ENCODE peak calls at places on chromosomes 1 and 21, in seven cellular contexts. E, C, Q, T, W, P and H are unnamed samples.

GRCh38 chr1:228087771-228088251 is 5.3 kb downstream of the ARF1 start:
- DNase-seq in E (peak), C (peak), Q (no peak), T (no peak), W (no peak), P (no peak), H (peak)

GRCh38 chr1:149945206-149945605 is 8.5 kb upstream of the MTMR11 start:
- DNase-seq in E (no peak), C (no peak), Q (no peak), T (no peak), W (no peak), P (no peak), H (no peak)

GRCh38 chr1:85818371-85818770 is 110.1 kb upstream of the ZNHIT6 start:
- DNase-seq in E (no peak), C (peak), Q (no peak), T (no peak), W (no peak), P (no peak), H (no peak)

GRCh38 chr1:116128669-116129068 is 17.5 kb downstream of the MAB21L3 start:
- DNase-seq in E (no peak), C (no peak), Q (no peak), T (no peak), W (no peak), P (no peak), H (no peak)

GRCh38 chr1:226719596-226720386 is 19.3 kb downstream of the ITPKB start:
- DNase-seq in E (no peak), C (no peak), Q (no peak), T (no peak), W (no peak), P (no peak), H (no peak)

GRCh38 chr1:2991753-2992495 is 29.3 kb upstream of the ACTRT2 start:
- DNase-seq in E (no peak), C (no peak), Q (no peak), T (no peak), W (no peak), P (no peak), H (no peak)

GRCh38 chr21:34229361-34229760 is 134.4 kb upstream of the KCNE2 start:
- DNase-seq in E (no peak), C (no peak), Q (no peak), T (no peak), W (no peak), P (no peak), H (no peak)

GRCh38 chr1:179278920-179279319 is 14.7 kb upstream of the SOAT1 start:
- DNase-seq in E (no peak), C (no peak), Q (no peak), T (no peak), W (no peak), P (no peak), H (no peak)

GRCh38 chr21:45377866-45378257 is 27.1 kb upstream of the COL18A1 start:
- DNase-seq in E (no peak), C (no peak), Q (no peak), T (no peak), W (no peak), P (no peak), H (no peak)

GRCh38 chr1:5868931-5869500 is 123.2 kb downstream of the NPHP4 start:
- DNase-seq in E (no peak), C (no peak), Q (no peak), T (no peak), W (no peak), P (no peak), H (no peak)

GRCh38 chr1:85463666-85464496 is 1.1 kb downstream of the DDAH1 start:
- DNase-seq in E (no peak), C (no peak), Q (no peak), T (no peak), W (no peak), P (no peak), H (no peak)

GRCh38 chr1:29586991-29587745 is 350.8 kb downstream of the PTPRU start:
- DNase-seq in E (no peak), C (peak), Q (no peak), T (no peak), W (no peak), P (peak), H (peak)

GRCh38 chr1:65469126-65469888 is 48.8 kb downstream of the LEPR start:
- DNase-seq in E (no peak), C (peak), Q (no peak), T (no peak), W (no peak), P (no peak), H (no peak)

GRCh38 chr1:32014199-32014936 is 700 bp downstream of the KHDRBS1 start:
- DNase-seq in E (peak), C (peak), Q (peak), T (peak), W (peak), P (peak), H (no peak)

GRCh38 chr1:45569962-45570581 is 13.8 kb upstream of the NASP start:
- DNase-seq in E (peak), C (peak), Q (peak), T (peak), W (peak), P (peak), H (peak)

GRCh38 chr1:24793762-24794161 is 48.5 kb downstream of the CLIC4 start:
- DNase-seq in E (no peak), C (peak), Q (peak), T (no peak), W (no peak), P (no peak), H (peak)

GRCh38 chr21:44295646-44296045 is 4.2 kb upstream of the PFKL start:
- DNase-seq in E (no peak), C (no peak), Q (no peak), T (no peak), W (no peak), P (no peak), H (no peak)

GRCh38 chr1:44086722-44087474 is 31.7 kb upstream of the KLF17 start:
- DNase-seq in E (no peak), C (no peak), Q (no peak), T (no peak), W (no peak), P (no peak), H (no peak)

GRCh38 chr1:208218237-208219097 is 25.7 kb downstream of the PLXNA2 start:
- DNase-seq in E (no peak), C (no peak), Q (no peak), T (no peak), W (no peak), P (no peak), H (no peak)

GRCh38 chr1:206693592-206693991 is 8.9 kb downstream of the MAPKAPK2 start:
- DNase-seq in E (peak), C (peak), Q (peak), T (no peak), W (no peak), P (no peak), H (no peak)

GRCh38 chr1:58442114-58442513 is 104.4 kb downstream of the OMA1 start:
- DNase-seq in E (no peak), C (no peak), Q (no peak), T (no peak), W (no peak), P (no peak), H (peak)

GRCh38 chr1:59397459-59397858 is 100.6 kb downstream of the FGGY start:
- DNase-seq in E (no peak), C (no peak), Q (no peak), T (no peak), W (no peak), P (no peak), H (no peak)

GRCh38 chr21:38806942-38807284 is 1.2 kb downstream of the ETS2 start:
- DNase-seq in E (no peak), C (peak), Q (no peak), T (no peak), W (no peak), P (no peak), H (no peak)

GRCh38 chr1:2821970-2822620 is 20.6 kb upstream of the TTC34 start:
- DNase-seq in E (peak), C (no peak), Q (peak), T (peak), W (peak), P (peak), H (no peak)

GRCh38 chr1:21302747-21303715 is 12.8 kb upstream of the ECE1 start:
- DNase-seq in E (no peak), C (peak), Q (no peak), T (no peak), W (no peak), P (no peak), H (no peak)

GRCh38 chr1:99580451-99580850 is 65.5 kb upstream of the PALMD start:
- DNase-seq in E (no peak), C (no peak), Q (no peak), T (no peak), W (no peak), P (no peak), H (no peak)

GRCh38 chr21:36211660-36212512 is 55.3 kb downstream of the DOP1B start:
- DNase-seq in E (no peak), C (peak), Q (no peak), T (no peak), W (no peak), P (no peak), H (peak)

GRCh38 chr1:54741531-54741930 is 22.8 kb downstream of the PARS2 start:
- DNase-seq in E (no peak), C (no peak), Q (no peak), T (no peak), W (no peak), P (no peak), H (no peak)

GRCh38 chr1:154534263-154534844 is 24.1 kb downstream of the UBE2Q1 start:
- DNase-seq in E (no peak), C (peak), Q (no peak), T (peak), W (no peak), P (peak), H (peak)

GRCh38 chr21:31234936-31235335 is 109.1 kb downstream of the TIAM1 start:
- DNase-seq in E (no peak), C (no peak), Q (no peak), T (no peak), W (no peak), P (no peak), H (no peak)

GRCh38 chr1:246629030-246629429 is 62.8 kb downstream of the CNST start:
- DNase-seq in E (no peak), C (no peak), Q (no peak), T (no peak), W (no peak), P (peak), H (no peak)

GRCh38 chr1:14598007-14598497 is 433 bp upstream of the KAZN start:
- DNase-seq in E (no peak), C (no peak), Q (no peak), T (no peak), W (no peak), P (no peak), H (no peak)

GRCh38 chr21:31564439-31564838 is 95.1 kb upstream of the SOD1 start:
- DNase-seq in E (no peak), C (no peak), Q (no peak), T (no peak), W (no peak), P (no peak), H (no peak)

GRCh38 chr1:228345201-228345930 is 61.3 kb downstream of the TRIM11 start:
- DNase-seq in E (peak), C (no peak), Q (no peak), T (no peak), W (no peak), P (no peak), H (no peak)

GRCh38 chr1:88877382-88877825 is 14.0 kb downstream of the GTF2B start:
- DNase-seq in E (no peak), C (peak), Q (no peak), T (peak), W (no peak), P (no peak), H (no peak)

GRCh38 chr1:166843769-166844596 is 4.7 kb downstream of the POGK start:
- DNase-seq in E (no peak), C (peak), Q (no peak), T (no peak), W (no peak), P (no peak), H (no peak)

GRCh38 chr1:235075121-235075954 is 53.3 kb downstream of the TOMM20 start:
- DNase-seq in E (peak), C (peak), Q (peak), T (peak), W (peak), P (peak), H (peak)

GRCh38 chr1:156804026-156804425 is 12.6 kb downstream of the SH2D2A start:
- DNase-seq in E (no peak), C (no peak), Q (no peak), T (no peak), W (no peak), P (no peak), H (no peak)

DNA sequence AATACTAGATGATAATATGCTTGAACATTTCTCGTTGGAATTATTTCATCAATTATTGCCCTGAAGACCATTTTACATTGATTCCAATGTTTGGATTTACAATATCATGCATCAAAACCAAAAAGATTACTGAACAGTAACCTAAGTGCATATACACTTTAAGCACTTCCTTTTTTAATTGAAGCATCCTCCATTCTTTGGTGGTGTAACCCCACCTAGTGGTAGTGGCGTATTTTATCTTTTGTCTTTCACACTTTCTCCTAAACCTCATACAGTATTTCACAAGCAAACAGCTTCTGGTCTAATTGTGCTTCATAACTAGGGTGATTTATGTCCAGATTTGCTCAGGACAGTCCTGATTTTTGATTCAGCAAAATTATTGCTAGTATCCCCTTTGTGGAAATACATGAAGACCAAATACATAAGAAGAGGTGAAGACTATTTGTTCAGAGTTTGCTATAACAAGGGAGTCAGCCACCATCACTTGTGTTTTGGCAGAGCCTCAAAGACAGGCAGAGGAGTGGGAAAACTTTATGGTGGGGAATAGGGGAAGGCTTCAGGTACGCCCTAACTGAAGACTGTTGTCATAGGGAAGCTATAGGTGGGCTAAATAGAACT is 3.4 kb upstream of the NVL start:
- DNase-seq in E (no peak), C (peak), Q (peak), T (peak), W (no peak), P (peak), H (peak)
- TF ChIP-seq CTCF in E (peak), C (peak), Q (peak), T (peak), W (peak), P (peak), H (peak)

DNA sequence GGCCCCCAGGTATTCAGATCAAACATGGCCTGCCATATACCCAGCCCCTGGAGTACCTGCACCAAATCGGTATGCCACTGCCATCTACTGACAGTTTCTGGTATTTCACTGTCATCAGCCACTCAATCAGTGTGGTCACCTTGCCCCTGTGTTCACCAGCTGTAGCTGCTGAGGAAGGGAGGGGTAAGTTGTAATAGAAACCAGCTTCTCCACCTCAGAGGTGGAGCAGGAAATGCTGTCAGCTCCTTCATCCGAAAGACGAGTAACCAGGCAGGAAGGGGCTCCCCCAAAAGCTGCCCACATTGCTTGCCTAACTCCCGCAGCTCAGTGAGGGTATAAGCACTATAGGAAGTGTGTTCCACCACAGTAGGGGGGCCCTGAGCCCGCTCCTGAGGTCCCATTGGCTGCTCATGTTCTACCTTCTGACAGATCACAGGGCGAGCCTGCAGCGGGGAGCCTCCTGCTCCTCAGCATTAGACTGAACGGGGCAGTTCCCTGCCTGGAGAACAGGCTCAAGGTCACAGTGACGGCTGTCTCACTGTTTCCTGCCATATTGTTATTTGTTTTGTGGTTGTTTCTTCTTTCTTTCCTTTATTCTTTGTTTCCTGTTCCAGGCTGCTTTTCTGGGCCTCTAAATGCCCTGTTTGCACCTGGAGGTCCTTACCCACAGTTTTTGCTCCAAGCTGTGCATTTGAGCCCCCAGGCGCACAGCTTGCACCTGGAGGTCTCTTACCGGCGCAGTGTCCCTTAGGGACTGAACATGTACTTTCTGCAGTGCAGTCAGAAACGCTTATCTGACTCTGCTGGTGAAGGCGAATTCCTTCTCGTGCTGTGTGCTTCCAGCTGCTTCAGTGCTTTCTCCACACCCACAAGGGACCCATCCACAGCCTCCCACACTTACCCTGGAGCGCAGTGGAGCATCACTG is 1638.3 kb downstream of the MRPL39 start:
- DNase-seq in E (no peak), C (peak), Q (no peak), T (peak), W (peak), P (peak), H (peak)
- H3K4me3 ChIP-seq in E (no peak), C (no peak), Q (no peak), T (no peak), W (peak), P (no peak), H (no peak)

DNA sequence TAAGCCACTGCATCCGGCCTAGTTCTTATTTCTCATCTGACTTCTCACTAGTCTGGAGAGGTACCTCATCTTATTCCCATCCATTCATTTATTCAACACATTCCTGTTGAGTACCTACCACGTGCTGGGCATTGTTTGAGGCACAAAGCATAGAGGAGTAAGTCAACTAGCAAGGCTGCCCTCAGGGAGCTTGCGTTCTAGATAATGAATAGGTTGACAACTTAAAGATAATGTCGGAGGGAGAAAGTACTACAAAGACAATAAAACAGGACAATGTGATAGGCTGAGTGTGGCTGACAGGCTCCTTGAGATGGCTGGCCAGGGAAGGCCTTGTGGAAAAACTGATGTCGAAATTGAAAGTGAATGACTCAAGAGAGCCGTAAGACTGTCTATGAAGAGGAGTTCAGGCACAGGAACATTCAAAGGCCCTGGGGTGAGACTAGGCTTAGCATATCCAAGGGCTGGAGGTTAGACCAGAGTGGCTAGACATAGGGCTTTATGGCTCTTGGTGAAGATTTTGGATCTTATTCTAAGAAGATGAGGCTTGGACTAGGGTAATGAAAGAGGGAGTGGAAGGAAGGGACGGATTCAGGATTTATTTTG is 18.3 kb downstream of the SPATA21 start:
- DNase-seq in E (no peak), C (peak), Q (no peak), T (no peak), W (no peak), P (no peak), H (no peak)
- TF ChIP-seq CTCF in E (no peak), C (no peak), Q (no peak), T (no peak), W (no peak), P (no peak), H (no peak)

GRCh38 chr1:219548386-219548785 is 64.5 kb downstream of the ZC3H11B start:
- DNase-seq in E (no peak), C (no peak), Q (no peak), T (no peak), W (no peak), P (no peak), H (no peak)
- H3K4me3 ChIP-seq in E (no peak), C (no peak), Q (no peak), T (no peak), W (no peak), P (no peak), H (no peak)

GRCh38 chr1:26536521-26536920 is 7.0 kb downstream of the RPS6KA1 start:
- DNase-seq in E (no peak), C (no peak), Q (no peak), T (no peak), W (no peak), P (no peak), H (no peak)
- TF ChIP-seq CTCF in E (no peak), C (no peak), Q (no peak), T (no peak), W (no peak), P (no peak), H (no peak)

GRCh38 chr1:231557898-231558710 is 29.6 kb downstream of the TSNAX start:
- DNase-seq in E (no peak), C (peak), Q (peak), T (no peak), W (no peak), P (no peak), H (peak)

GRCh38 chr1:231553320-231553719 is 24.9 kb downstream of the TSNAX start:
- DNase-seq in E (no peak), C (no peak), Q (no peak), T (no peak), W (no peak), P (no peak), H (no peak)

GRCh38 chr1:231558711-231559205 is 30.3 kb downstream of the TSNAX start:
- DNase-seq in E (no peak), C (no peak), Q (no peak), T (no peak), W (no peak), P (no peak), H (no peak)

GRCh38 chr1:231557411-231557810 is 28.9 kb downstream of the TSNAX start:
- DNase-seq in E (no peak), C (peak), Q (no peak), T (no peak), W (no peak), P (no peak), H (no peak)

DNA sequence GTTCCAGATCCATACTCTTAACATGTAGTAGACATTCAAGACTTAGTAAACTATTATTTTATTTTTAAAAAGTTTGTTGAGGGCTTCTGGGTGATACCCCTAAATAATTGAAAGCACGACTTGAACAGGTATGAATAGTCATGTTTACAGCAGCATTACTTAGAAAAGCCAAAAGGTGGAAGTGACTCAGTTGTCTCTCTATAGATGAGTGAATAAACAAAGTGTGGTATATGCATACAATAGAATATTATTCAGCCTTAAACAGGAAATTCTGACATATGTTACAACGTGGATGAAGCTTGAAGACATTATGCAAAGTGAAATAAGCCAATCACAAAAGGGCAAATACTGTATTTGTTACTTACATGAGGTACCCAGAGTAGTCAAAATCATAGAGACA is 26.5 kb downstream of the TSNAX start:
- DNase-seq in E (no peak), C (no peak), Q (no peak), T (no peak), W (no peak), P (no peak), H (no peak)
- H3K4me3 ChIP-seq in E (no peak), C (no peak), Q (no peak), T (no peak), W (no peak), P (no peak), H (no peak)